ENCODE peak calls at places on chromosomes 16 and 17, in four cellular contexts. L is neuronal stem cell, H is GM23248, Z is PC-3. X is an unnamed sample.

GRCh38 chr17:42670199-42670924 is 6.4 kb downstream of the PLEKHH3 start:
- DNase-seq in H (no peak), Z (no peak), L (no peak), X (no peak)

GRCh38 chr17:21174186-21174585 is 39.8 kb downstream of the TMEM11 start:
- DNase-seq in H (no peak), Z (no peak), L (no peak), X (no peak)

GRCh38 chr16:54456291-54456690 is 169.7 kb upstream of the IRX3 start:
- DNase-seq in Z (no peak), L (no peak), H (no peak), X (no peak)

GRCh38 chr17:42031584-42031983 is 11.7 kb downstream of the NKIRAS2 start:
- DNase-seq in H (no peak), L (no peak), Z (no peak), X (no peak)

GRCh38 chr17:56973520-56973919 is 4.4 kb upstream of the SCPEP1 start:
- DNase-seq in H (peak), L (no peak), Z (peak), X (no peak)

GRCh38 chr16:14263011-14263410 is 191.9 kb downstream of the MRTFB start:
- DNase-seq in L (no peak), Z (no peak), H (no peak), X (no peak)

GRCh38 chr16:84228321-84228838 is 11.4 kb downstream of the KCNG4 start:
- DNase-seq in H (peak), Z (peak), L (peak), X (no peak)

GRCh38 chr17:49994085-49995054 is 654 bp downstream of the DLX3 start:
- DNase-seq in Z (no peak), L (no peak), H (peak), X (no peak)

GRCh38 chr16:82439678-82440293 is 187.0 kb upstream of the CDH13 start:
- DNase-seq in Z (peak), L (no peak), H (peak), X (peak)

GRCh38 chr17:37220609-37220953 is 155.2 kb upstream of the C17orf78 start:
- DNase-seq in Z (peak), H (peak), L (peak), X (peak)

GRCh38 chr16:57616241-57616640 is 12.2 kb upstream of the ADGRG1 start:
- DNase-seq in L (no peak), Z (no peak), H (no peak), X (no peak)

GRCh38 chr17:41579484-41580243 is 7.0 kb downstream of the KRT14 start:
- DNase-seq in Z (peak), H (peak), L (peak), X (peak)

GRCh38 chr16:14539631-14540030 is 90.4 kb downstream of the PARN start:
- DNase-seq in Z (no peak), L (no peak), H (peak), X (no peak)

GRCh38 chr16:10736926-10737625 is 6.6 kb upstream of the NUBP1 start:
- DNase-seq in L (peak), Z (peak), H (peak), X (peak)

GRCh38 chr17:5473906-5474305 is 5.1 kb upstream of the DHX33 start:
- DNase-seq in L (no peak), H (no peak), Z (no peak), X (no peak)

GRCh38 chr16:13401631-13402030 is 500.2 kb downstream of the SHISA9 start:
- DNase-seq in H (no peak), L (no peak), Z (no peak), X (no peak)

GRCh38 chr16:73152731-73153130 is 104.8 kb upstream of the ZFHX3 start:
- DNase-seq in H (no peak), Z (no peak), L (peak), X (no peak)

GRCh38 chr16:72788269-72788809 is 259.6 kb downstream of the ZFHX3 start:
- DNase-seq in L (no peak), Z (no peak), H (no peak), X (no peak)

GRCh38 chr16:57984443-57985203 is 13.7 kb upstream of the CNGB1 start:
- DNase-seq in L (peak), H (peak), Z (no peak), X (no peak)

GRCh38 chr16:12639044-12639443 is 164.6 kb downstream of the CPPED1 start:
- DNase-seq in H (peak), L (no peak), Z (no peak), X (no peak)

GRCh38 chr17:73646409-73647305 is 2.4 kb upstream of the SDK2 start:
- DNase-seq in H (peak), Z (no peak), L (peak), X (no peak)

GRCh38 chr17:76152580-76152979 is 11.5 kb upstream of the FOXJ1 start:
- DNase-seq in Z (no peak), L (no peak), H (no peak), X (no peak)

GRCh38 chr17:10563991-10564660 is 14.7 kb upstream of the MYH2 start:
- DNase-seq in H (no peak), L (no peak), Z (no peak), X (no peak)

GRCh38 chr16:88505405-88506082 is 52.5 kb downstream of the ZFPM1 start:
- DNase-seq in L (no peak), Z (peak), H (peak), X (peak)

GRCh38 chr16:21603920-21604319 is 4.5 kb downstream of the METTL9 start:
- DNase-seq in H (peak), Z (no peak), L (no peak), X (no peak)

GRCh38 chr17:43900858-43901754 is 6.2 kb downstream of the MPP2 start:
- DNase-seq in H (peak), L (no peak), Z (no peak), X (no peak)

GRCh38 chr17:77948690-77949114 is 9.8 kb upstream of the TNRC6C start:
- DNase-seq in L (no peak), Z (peak), H (peak), X (no peak)

GRCh38 chr17:42002175-42002791 is 15.0 kb downstream of the DNAJC7 start:
- DNase-seq in Z (no peak), H (no peak), L (no peak), X (no peak)

GRCh38 chr16:56657555-56658430 is at the start of gene MT1F:
- DNase-seq in H (peak), Z (peak), L (peak), X (no peak)

GRCh38 chr16:46658925-46659324 is 30.1 kb downstream of the VPS35 start:
- DNase-seq in L (no peak), H (no peak), Z (no peak), X (no peak)

GRCh38 chr16:27899736-27900135 is 163.8 kb downstream of the GSG1L start:
- DNase-seq in L (no peak), H (peak), Z (no peak), X (no peak)

GRCh38 chr16:54783226-54783625 is 147.4 kb upstream of the IRX5 start:
- DNase-seq in Z (no peak), H (no peak), L (no peak), X (no peak)

GRCh38 chr16:73743665-73744496 is 552.7 kb upstream of the PSMD7 start:
- DNase-seq in H (no peak), L (no peak), Z (no peak), X (peak)

GRCh38 chr17:17252149-17252810 is 15.3 kb upstream of the FLCN start:
- DNase-seq in H (no peak), L (no peak), Z (no peak), X (no peak)

GRCh38 chr17:44115585-44116415 is 7.6 kb downstream of the HDAC5 start:
- DNase-seq in L (no peak), H (peak), Z (peak), X (peak)

DNA sequence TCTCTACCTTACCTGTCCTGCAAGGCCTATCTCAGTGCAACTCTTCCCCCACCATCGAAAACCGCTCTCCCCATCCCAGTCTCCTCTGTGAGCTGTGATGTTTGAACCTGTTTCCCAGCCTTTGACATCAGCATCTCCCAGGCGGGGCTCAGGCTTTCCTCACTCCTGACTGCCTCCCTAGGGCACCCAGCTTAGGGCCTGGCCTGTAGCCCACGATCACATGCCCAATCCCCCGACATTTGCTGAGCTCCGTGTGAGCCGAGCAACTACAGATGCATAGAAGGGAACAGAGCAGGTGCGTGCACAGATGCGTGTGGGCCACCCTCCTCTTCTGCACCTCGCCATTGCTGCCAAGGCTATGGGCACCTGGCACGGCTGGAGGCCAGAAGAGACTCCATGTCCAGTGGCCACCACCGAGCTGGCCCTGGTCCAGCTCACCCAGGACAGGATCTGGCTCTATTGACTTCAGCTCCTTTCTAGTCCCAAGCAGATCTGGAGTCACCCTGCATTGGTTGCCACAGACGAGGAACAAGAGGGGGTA is 35.5 kb upstream of the CMIP start:
- DNase-seq in L (no peak), H (no peak), Z (no peak), X (no peak)
- H3K9ac ChIP-seq in L (no peak), H (no peak), Z (no peak), X (no peak)

DNA sequence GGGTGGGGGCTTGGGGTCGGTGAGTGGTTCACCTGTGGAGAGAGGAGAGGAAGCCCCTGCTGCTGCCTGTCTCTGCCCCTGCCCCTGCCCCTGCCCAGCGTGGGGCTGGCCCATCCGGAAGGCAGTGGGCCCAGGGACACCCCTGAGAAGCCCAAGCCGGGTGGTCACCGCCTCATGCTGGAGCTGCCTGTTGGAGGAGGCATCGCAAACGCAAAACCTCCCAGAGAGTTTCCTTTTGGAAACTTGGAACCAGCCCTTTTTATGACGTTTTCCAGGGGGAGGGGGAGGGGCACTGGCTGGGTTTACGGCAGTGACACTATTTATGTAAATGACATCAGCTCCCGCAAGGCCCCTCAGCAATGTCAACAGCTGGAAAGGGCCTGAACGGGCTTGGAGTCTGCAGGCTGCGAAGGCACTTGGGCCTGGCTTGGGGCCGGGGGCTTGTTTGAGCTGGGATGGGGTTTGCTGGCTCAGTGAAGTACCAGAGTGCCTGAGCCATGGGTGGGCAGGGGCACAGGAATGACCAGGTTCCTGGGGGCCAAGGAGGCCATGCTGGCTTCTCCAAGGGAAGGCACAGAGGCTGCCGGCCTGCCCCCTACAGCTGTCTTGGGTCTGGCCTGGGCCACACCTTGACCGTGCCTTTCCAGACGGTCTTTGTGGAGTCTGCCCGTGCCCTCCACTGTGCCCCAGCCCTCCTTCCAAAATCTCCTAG is 219.5 kb downstream of the NTN1 start:
- DNase-seq in L (no peak), H (peak), Z (no peak), X (no peak)
- H3K4me2 ChIP-seq in L (peak), H (peak), Z (peak), X (no peak)

GRCh38 chr17:48004973-48005372 is 32.6 kb downstream of the COPZ2 start:
- DNase-seq in H (peak), L (no peak), Z (no peak), X (no peak)

GRCh38 chr17:48003686-48004120 is 32.8 kb downstream of the CDK5RAP3 start:
- DNase-seq in L (no peak), H (no peak), Z (no peak), X (no peak)

GRCh38 chr17:48001187-48001586 is 30.3 kb downstream of the CDK5RAP3 start:
- DNase-seq in H (peak), L (no peak), Z (no peak), X (no peak)

GRCh38 chr17:48002208-48002919 is 31.5 kb downstream of the CDK5RAP3 start:
- DNase-seq in H (peak), Z (peak), L (no peak), X (no peak)

GRCh38 chr17:48002920-48003685 is 32.2 kb downstream of the CDK5RAP3 start:
- DNase-seq in L (no peak), Z (no peak), H (peak), X (no peak)
- H3K9ac ChIP-seq in L (peak), Z (peak), H (peak), X (no peak)

DNA sequence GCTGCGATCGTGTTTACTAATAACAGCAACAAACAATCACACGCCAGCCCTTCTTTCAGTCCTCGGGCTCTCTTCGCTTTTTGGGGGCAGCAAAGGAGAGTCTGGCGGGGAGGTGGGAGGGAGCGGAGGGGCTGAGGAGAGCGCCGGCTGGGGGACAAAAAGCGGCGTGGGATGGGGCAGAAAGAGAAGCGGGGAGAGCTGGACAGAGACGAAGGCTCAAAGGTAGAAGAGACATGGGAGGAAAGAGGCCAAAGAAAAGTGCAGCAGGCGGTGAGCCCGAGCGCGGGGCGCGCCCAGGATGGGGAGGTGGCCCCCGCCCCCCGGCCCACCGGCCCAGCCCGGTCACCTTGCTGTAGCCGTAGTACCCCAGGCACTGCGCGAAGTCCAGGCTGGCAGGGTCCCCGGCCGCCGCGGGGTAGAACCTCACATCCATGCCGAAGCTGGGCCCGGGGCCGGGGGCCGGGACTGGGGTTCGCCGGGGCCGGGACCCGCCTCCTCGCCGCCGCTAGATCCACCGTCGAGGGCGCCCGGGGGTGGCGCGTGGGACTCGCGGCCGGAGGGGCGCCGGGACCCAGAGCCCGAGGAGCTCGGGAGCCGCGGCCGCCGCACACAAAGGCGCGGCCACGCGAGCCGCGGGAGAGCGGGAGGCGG is 527 bp downstream of the TOX3 start:
- DNase-seq in L (no peak), H (peak), Z (no peak), X (no peak)
- H3K4me2 ChIP-seq in L (peak), H (no peak), Z (no peak), X (no peak)

GRCh38 chr16:426115-426905 is 861 bp downstream of the RAB11FIP3 start:
- DNase-seq in Z (no peak), H (peak), L (no peak), X (peak)

GRCh38 chr16:425740-426114 is 278 bp downstream of the RAB11FIP3 start:
- DNase-seq in H (peak), Z (no peak), L (no peak), X (no peak)

GRCh38 chr16:424033-424622 is 1.3 kb upstream of the RAB11FIP3 start:
- DNase-seq in H (peak), Z (peak), L (no peak), X (no peak)

GRCh38 chr16:424623-425081 is 797 bp upstream of the RAB11FIP3 start:
- DNase-seq in L (no peak), Z (peak), H (peak), X (no peak)

DNA sequence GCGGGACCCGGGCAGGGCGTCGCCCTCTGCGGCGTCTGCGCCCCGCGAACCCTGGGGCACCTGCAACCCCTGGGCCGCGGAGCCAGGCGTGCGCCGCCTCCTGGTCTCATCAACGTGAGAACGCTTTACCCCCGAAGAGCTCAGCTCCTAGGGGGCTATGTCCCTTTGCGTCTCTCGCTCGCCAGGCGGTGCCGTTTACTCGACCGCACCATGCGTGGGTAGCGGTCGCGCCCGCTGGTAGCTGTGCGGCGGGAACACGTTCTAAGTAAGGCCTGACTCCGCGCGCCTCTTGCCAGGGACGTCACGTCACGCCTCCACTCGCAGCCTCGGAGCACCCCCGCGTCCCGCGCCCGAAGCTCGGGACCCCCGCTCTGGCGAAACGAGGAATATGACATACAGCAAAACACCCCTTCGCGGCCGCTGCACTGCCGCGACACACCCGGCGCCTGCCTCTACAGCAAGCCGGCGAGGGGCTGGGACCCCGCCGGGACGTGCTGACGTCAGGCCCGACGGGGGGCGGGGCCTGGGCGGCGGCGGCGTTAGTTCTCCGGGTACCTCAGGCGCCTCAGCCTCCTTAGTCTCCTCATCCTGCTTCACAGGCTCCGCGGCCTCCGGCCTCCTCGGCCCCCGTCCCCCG is at the start of gene RAB11FIP3:
- DNase-seq in L (peak), H (peak), Z (peak), X (peak)
- H3K9ac ChIP-seq in L (peak), H (peak), Z (peak), X (peak)

GRCh38 chr16:3119701-3120408 is 7.5 kb downstream of the ZNF205 start:
- DNase-seq in L (no peak), Z (no peak), H (no peak), X (no peak)

GRCh38 chr16:3121843-3122467 is 9.6 kb downstream of the ZNF205 start:
- DNase-seq in L (no peak), H (no peak), Z (no peak), X (no peak)

GRCh38 chr16:3120435-3120834 is 8.0 kb downstream of the ZNF205 start:
- DNase-seq in H (no peak), Z (no peak), L (no peak), X (no peak)

GRCh38 chr16:3123986-3124886 is 10.6 kb upstream of the ZNF213 start:
- DNase-seq in L (peak), Z (peak), H (peak), X (peak)

DNA sequence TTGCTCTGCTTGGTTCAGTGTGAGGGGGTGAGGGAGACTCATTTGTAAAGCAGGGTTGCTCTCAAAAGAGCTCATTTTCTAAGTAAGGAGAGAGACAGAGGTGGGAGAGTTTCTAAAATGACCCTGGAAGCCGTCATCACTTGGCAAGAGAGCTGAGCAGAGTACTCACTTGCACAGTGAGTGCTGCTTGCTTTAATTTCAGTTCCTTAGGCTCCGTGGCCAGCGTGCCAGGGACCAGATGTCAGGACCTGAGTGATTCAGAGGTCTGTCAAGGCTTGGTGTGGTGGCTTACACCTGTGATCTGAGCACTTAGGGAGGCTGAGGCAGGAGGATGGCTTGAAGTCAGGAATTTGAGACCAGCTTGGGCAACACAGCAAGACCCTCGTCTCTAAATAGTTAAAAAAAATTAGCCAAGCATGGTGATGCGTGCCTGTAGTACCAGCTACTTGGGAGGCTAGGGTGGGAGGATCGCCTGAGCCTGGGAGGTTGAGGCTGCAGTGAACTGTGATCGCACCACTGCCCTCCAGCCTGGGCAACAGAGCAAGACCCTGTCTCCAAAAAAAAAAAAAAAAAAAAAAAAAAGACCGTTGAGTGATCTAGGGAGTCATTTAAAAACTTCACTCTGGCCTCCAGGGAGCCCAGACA is 10.7 kb downstream of the ZNF205 start:
- DNase-seq in H (peak), Z (no peak), L (no peak), X (no peak)
- H3K4me2 ChIP-seq in H (no peak), Z (peak), L (no peak), X (peak)

DNA sequence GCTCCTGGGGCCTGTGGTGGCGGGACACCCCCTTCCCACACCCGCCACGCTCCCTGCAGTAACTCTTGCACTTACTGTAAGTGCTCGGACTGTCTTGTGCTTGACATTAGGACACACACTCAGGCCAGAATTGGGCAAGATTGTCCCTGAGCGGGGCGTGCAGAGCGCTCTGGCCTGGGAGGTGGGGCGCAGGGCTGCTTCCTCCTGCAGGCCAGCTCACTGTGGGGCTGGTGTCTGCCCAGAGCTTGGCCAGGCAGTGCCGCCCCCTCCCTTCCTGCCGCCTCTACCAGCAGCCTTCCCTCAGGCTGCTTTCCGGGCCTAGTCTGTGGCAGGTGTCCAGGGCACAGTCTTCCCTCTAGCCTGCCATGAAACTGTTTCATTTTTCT is 6.1 kb upstream of the ATP6V0C start:
- DNase-seq in H (no peak), Z (no peak), L (no peak), X (no peak)
- H3K9ac ChIP-seq in H (no peak), Z (no peak), L (peak), X (no peak)

X was measured in DND-41.